ENCODE peak calls at places on chromosomes 1 and 21, in eight cellular contexts. O is astrocyte, Y is BJ, H is WERI-Rb-1, T is AG10803, D is neural crest cell, P is foreskin fibroblast, B is heart left ventricle. N is an unnamed sample.
A peak's percentile ranks its signal among the peaks of the same experiment; 100 is the strongest.

GRCh38 chr1:53543130-53543770 is 84.1 kb downstream of the DMRTB1 start:
- DNase-seq in O (no peak), P (no peak), D (no peak), T (peak; percentile 18), H (peak; percentile 59), B (no peak), Y (no peak), N (no peak)

GRCh38 chr1:93692983-93693591 is 11.4 kb upstream of the BCAR3 start:
- DNase-seq in D (no peak), B (no peak), P (peak; percentile 90), Y (peak; percentile 59), T (peak; percentile 84), O (peak; percentile 86), H (no peak), N (peak; percentile 65)

GRCh38 chr1:168637350-168637991 is 61.1 kb downstream of the XCL1 start:
- DNase-seq in Y (no peak), B (no peak), H (no peak), O (no peak), P (no peak), D (no peak), T (no peak), N (peak; percentile 25)

GRCh38 chr1:210117681-210118170 is 114.9 kb upstream of the SERTAD4 start:
- DNase-seq in D (no peak), H (no peak), B (no peak), P (no peak), T (no peak), O (no peak), Y (no peak), N (no peak)

GRCh38 chr1:109687641-109688499 is at the start of gene GSTM1:
- DNase-seq in T (no peak), D (peak; percentile 34), B (no peak), H (peak; percentile 83), Y (no peak), P (peak; percentile 68), O (no peak), N (no peak)

GRCh38 chr1:51651552-51651942 is 34.7 kb downstream of the OSBPL9 start:
- DNase-seq in H (no peak), T (no peak), O (no peak), B (no peak), Y (no peak), P (no peak), D (no peak), N (no peak)

GRCh38 chr1:43152866-43153265 is 19.2 kb downstream of the EBNA1BP2 start:
- DNase-seq in D (no peak), T (no peak), B (no peak), O (no peak), Y (no peak), H (peak; percentile 54), P (no peak), N (no peak)

GRCh38 chr1:166974647-166975345 is 544 bp downstream of the ILDR2 start:
- DNase-seq in Y (no peak), B (no peak), O (no peak), T (no peak), D (no peak), P (no peak), H (peak; percentile 12), N (peak; percentile 43)

GRCh38 chr21:20639026-20639425 is 359.2 kb upstream of the NCAM2 start:
- DNase-seq in T (no peak), Y (no peak), B (no peak), O (no peak), H (no peak), D (no peak), P (no peak), N (no peak)

GRCh38 chr1:6287029-6287428 is 26.1 kb upstream of the GPR153 start:
- DNase-seq in B (no peak), Y (no peak), T (no peak), H (no peak), P (no peak), O (no peak), D (no peak), N (no peak)

GRCh38 chr1:3620708-3621107 is 4.1 kb upstream of the TPRG1L start:
- DNase-seq in B (no peak), D (no peak), P (no peak), T (no peak), Y (no peak), O (no peak), H (no peak), N (no peak)

GRCh38 chr1:245809361-245809760 is 654.6 kb downstream of the KIF26B start:
- DNase-seq in Y (no peak), D (no peak), O (no peak), P (no peak), T (no peak), H (no peak), B (no peak), N (no peak)

GRCh38 chr1:2300851-2301606 is 72.9 kb downstream of the SKI start:
- DNase-seq in Y (no peak), D (no peak), H (no peak), T (no peak), P (peak; percentile 46), O (no peak), B (peak; percentile 90), N (peak; percentile 83)

GRCh38 chr1:100448371-100448770 is 89.6 kb upstream of the GPR88 start:
- DNase-seq in H (no peak), O (no peak), D (no peak), B (no peak), P (no peak), T (no peak), Y (no peak), N (no peak)

GRCh38 chr1:30024411-30025195 is 698.8 kb downstream of the MATN1 start:
- DNase-seq in Y (no peak), D (no peak), B (no peak), P (no peak), H (no peak), T (no peak), O (no peak), N (no peak)

GRCh38 chr1:39673215-39673614 is 1.3 kb upstream of the NT5C1A start:
- DNase-seq in B (no peak), D (no peak), P (no peak), T (no peak), H (no peak), O (no peak), Y (no peak), N (no peak)

GRCh38 chr1:39671433-39671792 is 494 bp downstream of the NT5C1A start:
- DNase-seq in Y (no peak), P (no peak), O (no peak), D (no peak), H (peak; percentile 27), B (peak; percentile 77), T (no peak), N (no peak)

GRCh38 chr1:39670689-39671088 is 1.2 kb downstream of the NT5C1A start:
- DNase-seq in B (no peak), T (no peak), D (no peak), O (no peak), P (no peak), Y (no peak), H (no peak), N (no peak)

GRCh38 chr1:39671793-39672550 is at the start of gene NT5C1A:
- DNase-seq in T (no peak), P (no peak), B (peak; percentile 57), Y (no peak), D (peak; percentile 15), O (no peak), H (peak; percentile 29), N (peak; percentile 70)

GRCh38 chr1:39672551-39672947 is 642 bp upstream of the NT5C1A start:
- DNase-seq in T (no peak), Y (no peak), D (no peak), P (no peak), B (no peak), H (peak; percentile 34), O (no peak), N (peak; percentile 72)
- TF ChIP-seq CTCF in T (peak; percentile 32), Y (peak; percentile 49), D (peak; percentile 48), P (peak; percentile 40), B (peak; percentile 60), H (peak; percentile 51), O (peak; percentile 30), N (peak; percentile 75)

GRCh38 chr1:201877877-201878339 is 10.8 kb upstream of the SHISA4 start:
- DNase-seq in P (peak; percentile 47), O (peak; percentile 29), D (no peak), T (peak; percentile 58), H (peak; percentile 72), B (no peak), Y (no peak), N (peak; percentile 45)

GRCh38 chr1:201874672-201875071 is 14.0 kb upstream of the SHISA4 start:
- DNase-seq in T (no peak), P (no peak), Y (no peak), D (no peak), B (no peak), H (no peak), O (no peak), N (no peak)

GRCh38 chr1:201880928-201881571 is 7.6 kb upstream of the SHISA4 start:
- DNase-seq in D (no peak), B (no peak), Y (no peak), P (no peak), O (no peak), T (no peak), H (no peak), N (no peak)

GRCh38 chr1:201881617-201882016 is 7.1 kb upstream of the SHISA4 start:
- DNase-seq in D (no peak), P (no peak), O (no peak), B (no peak), H (no peak), Y (no peak), T (no peak), N (no peak)

GRCh38 chr1:201876148-201876547 is 12.6 kb upstream of the SHISA4 start:
- DNase-seq in O (no peak), P (no peak), Y (no peak), T (no peak), H (peak; percentile 82), D (no peak), B (no peak), N (no peak)
- TF ChIP-seq CTCF in O (peak; percentile 52), P (peak; percentile 53), Y (peak; percentile 55), T (peak; percentile 53), H (peak; percentile 71), D (peak; percentile 51), B (peak; percentile 39), N (peak; percentile 22)

DNA sequence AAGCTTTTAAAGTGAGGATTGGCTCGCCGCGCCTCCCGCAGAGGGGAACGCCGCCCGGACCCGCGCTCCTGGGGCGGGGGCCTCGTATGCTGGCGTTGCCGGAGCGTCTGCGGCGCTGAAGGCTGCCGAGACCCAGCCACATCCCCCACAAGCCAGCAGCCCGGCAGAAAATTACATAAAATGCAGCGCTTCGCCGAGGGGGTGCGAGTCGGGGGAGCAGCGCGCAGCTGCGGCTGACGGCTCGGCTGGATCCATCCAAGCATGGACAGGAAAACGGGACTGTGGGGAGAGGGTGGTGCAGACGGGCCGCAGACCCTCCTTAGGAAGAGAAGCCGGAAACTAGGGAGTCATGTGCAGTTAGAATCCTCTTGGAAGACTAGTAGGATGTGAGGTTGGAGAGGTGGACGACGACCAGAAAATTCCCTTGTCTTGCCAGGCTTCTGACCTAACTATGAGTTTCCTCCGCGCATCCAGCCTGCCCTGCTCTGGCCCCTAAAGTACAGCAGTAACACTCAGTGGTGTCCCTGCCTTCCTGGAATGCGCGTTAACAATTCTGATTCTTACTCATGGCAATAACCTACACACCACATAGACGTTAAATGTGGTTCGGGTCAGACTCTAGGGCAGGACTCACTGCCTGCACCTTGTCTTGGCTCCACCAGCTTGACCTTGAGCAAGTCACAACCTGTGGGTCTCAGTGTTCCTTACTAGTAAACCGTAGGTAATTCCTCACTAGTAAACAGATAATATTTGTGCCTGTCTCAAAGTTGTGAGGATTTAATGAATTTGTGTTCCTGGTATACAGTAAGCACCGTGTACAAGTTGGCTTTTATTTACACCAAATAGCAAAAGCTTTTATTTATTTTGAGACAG is 959 bp upstream of the BRWD1 start:
- DNase-seq in T (peak; percentile 80), P (peak; percentile 71), B (peak; percentile 60), H (no peak), D (no peak), Y (no peak), O (peak; percentile 73), N (peak; percentile 56)
- TF ChIP-seq CTCF in T (no peak), P (no peak), B (no peak), H (no peak), D (peak; percentile 3), Y (peak; percentile 1), O (no peak), N (no peak)

GRCh38 chr1:16276302-16277020 is 39.5 kb upstream of the CPLANE2 start:
- DNase-seq in H (no peak), D (no peak), P (no peak), O (no peak), Y (no peak), T (no peak), B (no peak), N (no peak)
- TF ChIP-seq CTCF in H (no peak), D (no peak), P (no peak), O (no peak), Y (no peak), T (no peak), B (no peak), N (no peak)

N was measured in GM13977.